ENCODE peak calls at places on chromosomes 4 and X, in ten cellular contexts. M, F, E, O, Z, C, H, U, A and S are unnamed samples.

GRCh38 chr4:108173599-108174057 is 4.9 kb upstream of the LEF1 start:
- DNase-seq in F (no peak), H (no peak), C (no peak), A (no peak), E (no peak), O (no peak), U (no peak), M (no peak), Z (no peak), S (no peak)

GRCh38 chr4:126265880-126266279 is 951.1 kb downstream of the FAT4 start:
- DNase-seq in C (no peak), H (no peak), Z (no peak), U (peak), O (no peak), M (no peak), E (no peak), A (no peak), F (no peak), S (no peak)

GRCh38 chrX:134172588-134173259 is 64.3 kb upstream of the CCDC160 start:
- DNase-seq in M (peak), O (no peak), F (no peak), A (no peak), C (peak), U (no peak), Z (peak), H (no peak), E (peak), S (no peak)

GRCh38 chr4:152594981-152595916 is 59.4 kb upstream of the FBXW7 start:
- DNase-seq in U (no peak), C (no peak), H (no peak), M (no peak), E (no peak), O (no peak), A (peak), Z (no peak), F (no peak), S (no peak)

GRCh38 chr4:153341575-153342090 is 2.9 kb upstream of the MND1 start:
- DNase-seq in Z (peak), F (peak), A (peak), U (peak), H (no peak), O (peak), M (no peak), C (no peak), E (no peak), S (peak)

GRCh38 chr4:39786838-39787237 is 88.9 kb downstream of the UBE2K start:
- DNase-seq in E (no peak), H (no peak), F (no peak), O (no peak), C (no peak), Z (no peak), A (no peak), M (no peak), U (no peak), S (no peak)

GRCh38 chrX:1392376-1393130 is 640 bp upstream of the SLC25A6 start:
- DNase-seq in Z (peak), H (peak), O (peak), U (peak), C (peak), A (peak), M (peak), E (no peak), F (no peak), S (no peak)

GRCh38 chrX:124530803-124531202 is 184.4 kb downstream of the SH2D1A start:
- DNase-seq in Z (no peak), E (no peak), F (no peak), A (no peak), O (no peak), U (no peak), M (no peak), H (no peak), C (no peak), S (no peak)

GRCh38 chr4:119861731-119862130 is 204.9 kb downstream of the MAD2L1 start:
- DNase-seq in M (peak), C (no peak), Z (no peak), O (no peak), H (no peak), A (no peak), U (no peak), E (no peak), F (no peak), S (no peak)

GRCh38 chr4:76977731-76978350 is 28.3 kb downstream of the SEPTIN11 start:
- DNase-seq in O (peak), A (peak), C (no peak), F (no peak), M (peak), H (no peak), Z (peak), U (peak), E (no peak), S (no peak)

GRCh38 chr4:1872918-1873269 is 1.7 kb downstream of the NSD2 start:
- DNase-seq in A (no peak), F (no peak), C (no peak), H (no peak), O (peak), Z (peak), E (no peak), U (peak), M (peak), S (no peak)

GRCh38 chr4:150280081-150280950 is 202.1 kb downstream of the DCLK2 start:
- DNase-seq in M (peak), U (peak), E (no peak), Z (peak), C (no peak), F (peak), A (peak), H (no peak), O (peak), S (no peak)

GRCh38 chrX:1576201-1577101 is 15.0 kb upstream of the AKAP17A start:
- DNase-seq in H (no peak), Z (no peak), M (no peak), U (no peak), C (no peak), F (no peak), O (no peak), E (no peak), A (no peak), S (no peak)

GRCh38 chrX:136292656-136293055 is 8.1 kb upstream of the ADGRG4 start:
- DNase-seq in F (no peak), Z (no peak), U (no peak), A (no peak), H (no peak), M (no peak), O (no peak), E (no peak), C (no peak), S (no peak)

GRCh38 chr4:10182446-10183424 is 66.1 kb upstream of the WDR1 start:
- DNase-seq in Z (no peak), O (no peak), F (no peak), H (no peak), C (no peak), U (no peak), E (no peak), A (no peak), M (no peak), S (no peak)

GRCh38 chrX:116238093-116238492 is 67.5 kb downstream of the AGTR2 start:
- DNase-seq in E (no peak), Z (no peak), H (no peak), U (no peak), M (no peak), A (no peak), C (no peak), F (no peak), O (no peak), S (no peak)

GRCh38 chr4:39713691-39714090 is 15.8 kb downstream of the UBE2K start:
- DNase-seq in M (peak), A (no peak), F (no peak), U (peak), Z (peak), C (no peak), H (no peak), E (no peak), O (no peak), S (no peak)